ENCODE peak calls at places on chromosomes 13 and 19, in ten cellular contexts. U is CD4-positive, alpha-beta T cell; R is omental fat pad; P is endothelial cell; X is neural crest cell; Z is endodermal cell; O is thoracic aorta; H is astrocyte of the spinal cord; K is colonic mucosa; M is WTC11. B is an unnamed sample.

GRCh38 chr13:108609353-108609752 is 20.1 kb upstream of the MYO16 start:
- DNase-seq in H (peak; percentile 53), Z (no peak), P (no peak), K (no peak), O (no peak), U (no peak), R (no peak), M (no peak), X (no peak), B (no peak)

GRCh38 chr19:4516199-4516938 is 1.9 kb downstream of the PLIN4 start:
- DNase-seq in P (no peak), X (no peak), U (no peak), R (no peak), M (no peak), H (no peak), K (no peak), O (no peak), Z (no peak), B (no peak)

GRCh38 chr13:75256922-75257321 is 225.0 kb downstream of the TBC1D4 start:
- DNase-seq in R (no peak), U (no peak), X (no peak), H (no peak), Z (no peak), M (no peak), P (no peak), O (no peak), K (peak; percentile 62), B (no peak)

GRCh38 chr19:42132030-42132628 is at the start of gene POU2F2:
- DNase-seq in U (peak; percentile 73), Z (peak; percentile 71), M (peak; percentile 27), K (peak; percentile 55), P (no peak), R (no peak), O (no peak), H (no peak), X (no peak), B (peak; percentile 75)

GRCh38 chr19:6717036-6717435 is 3.4 kb downstream of the C3 start:
- DNase-seq in O (no peak), P (no peak), K (no peak), R (no peak), Z (peak; percentile 52), H (no peak), U (no peak), X (no peak), M (no peak), B (no peak)

GRCh38 chr13:42891591-42891990 is 100.5 kb downstream of the EPSTI1 start:
- DNase-seq in Z (no peak), M (no peak), K (peak; percentile 28), U (no peak), O (no peak), H (no peak), R (no peak), X (no peak), P (no peak), B (no peak)

GRCh38 chr13:39538826-39539555 is 64.0 kb downstream of the LHFPL6 start:
- DNase-seq in H (peak; percentile 60), P (no peak), K (no peak), U (no peak), Z (no peak), X (no peak), M (no peak), R (no peak), O (no peak), B (no peak)

GRCh38 chr19:46579286-46579944 is 21.7 kb upstream of the CALM3 start:
- DNase-seq in M (no peak), X (peak; percentile 47), Z (peak; percentile 81), K (no peak), U (peak; percentile 22), H (no peak), O (no peak), R (no peak), P (peak; percentile 73), B (peak; percentile 24)

GRCh38 chr19:20351244-20351643 is 184.2 kb downstream of the ZNF486 start:
- DNase-seq in O (no peak), Z (no peak), H (no peak), R (no peak), U (no peak), K (no peak), X (no peak), P (no peak), M (no peak), B (no peak)

GRCh38 chr19:14425696-14426138 is 6.6 kb upstream of the DDX39A start:
- DNase-seq in H (peak; percentile 20), P (no peak), R (no peak), Z (no peak), X (no peak), K (no peak), M (no peak), O (no peak), U (no peak), B (no peak)

GRCh38 chr13:26946675-26947342 is 186.2 kb upstream of the GPR12 start:
- DNase-seq in X (no peak), H (peak; percentile 43), M (no peak), P (no peak), K (no peak), Z (no peak), R (no peak), U (no peak), O (no peak), B (no peak)

GRCh38 chr13:98994896-98995295 is 17.0 kb upstream of the DOCK9 start:
- DNase-seq in M (no peak), R (no peak), P (no peak), H (no peak), U (no peak), K (no peak), Z (no peak), O (no peak), X (no peak), B (no peak)

GRCh38 chr19:45147835-45148676 is 12.7 kb downstream of the NKPD1 start:
- DNase-seq in H (no peak), X (no peak), Z (peak; percentile 83), R (no peak), U (no peak), P (no peak), O (no peak), K (no peak), M (peak; percentile 69), B (no peak)
- TF ChIP-seq CTCF in H (peak; percentile 5), X (no peak), Z (peak; percentile 65), R (no peak), U (no peak), P (no peak), O (no peak), K (no peak), M (no peak), B (no peak)

GRCh38 chr13:61684976-61685682 is 269.5 kb upstream of the PCDH20 start:
- DNase-seq in R (no peak), P (no peak), K (no peak), H (no peak), X (no peak), Z (no peak), M (no peak), O (no peak), U (no peak), B (no peak)

DNA sequence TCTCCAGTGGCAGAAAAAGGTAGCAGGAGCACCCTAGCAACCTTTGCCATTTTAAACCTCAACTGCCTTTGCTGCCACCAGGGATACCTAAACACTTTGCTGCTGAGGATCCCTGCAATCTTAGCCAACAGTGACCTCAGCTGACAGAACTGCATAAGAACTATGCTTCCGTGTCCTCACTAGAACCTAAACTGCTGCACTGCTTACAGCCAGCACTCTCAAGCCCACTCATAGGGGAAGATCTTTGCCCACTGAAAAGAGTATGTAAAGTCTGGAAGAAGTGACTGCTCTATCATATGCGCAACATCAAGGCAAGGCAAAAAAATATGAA is 270.0 kb upstream of the PCDH20 start:
- DNase-seq in Z (peak; percentile 81), P (peak; percentile 35), R (no peak), H (peak; percentile 12), U (no peak), X (no peak), K (no peak), O (no peak), M (peak; percentile 28), B (no peak)
- TF ChIP-seq CTCF in Z (peak; percentile 86), P (no peak), R (no peak), H (peak; percentile 24), U (no peak), X (peak; percentile 62), K (no peak), O (no peak), M (peak; percentile 14), B (no peak)

GRCh38 chr19:19026299-19026971 is 6.9 kb downstream of the SUGP2 start:
- DNase-seq in X (no peak), P (no peak), Z (peak; percentile 65), R (no peak), O (no peak), K (no peak), M (no peak), U (no peak), H (no peak), B (no peak)
- TF ChIP-seq CTCF in X (no peak), P (no peak), Z (peak; percentile 56), R (no peak), O (no peak), K (no peak), M (no peak), U (no peak), H (no peak), B (no peak)

GRCh38 chr19:50311723-50312635 is 17.2 kb downstream of the KCNC3 start:
- DNase-seq in Z (peak; percentile 92), U (no peak), K (no peak), R (no peak), O (no peak), M (peak; percentile 82), P (no peak), H (no peak), X (peak; percentile 52), B (no peak)
- TF ChIP-seq CTCF in Z (peak; percentile 45), U (no peak), K (no peak), R (no peak), O (no peak), M (no peak), P (no peak), H (no peak), X (no peak), B (no peak)

B was measured in natural killer cell.